ENCODE peak calls at places on chromosomes 7 and 10, in seven cellular contexts. W is WTC11, C is GM12878, V is HepG2, Q is HCT116, K is H1, X is K562. E is an unnamed sample.

GRCh38 chr10:87661861-87662785 is 2.4 kb downstream of the PAPSS2 start:
- DNase-seq in C (no peak), K (no peak), V (no peak), X (no peak), Q (no peak), W (no peak), E (no peak)

GRCh38 chr7:130673066-130673465 is 4.5 kb upstream of the COPG2 start:
- DNase-seq in W (no peak), X (no peak), K (no peak), C (no peak), Q (no peak), V (no peak), E (no peak)

GRCh38 chr10:103789141-103789540 is 66.2 kb downstream of the SH3PXD2A start:
- DNase-seq in Q (no peak), C (no peak), V (no peak), K (no peak), X (no peak), W (no peak), E (no peak)

GRCh38 chr10:121332829-121333765 is 265.1 kb downstream of the FGFR2 start:
- DNase-seq in K (no peak), X (no peak), W (no peak), V (no peak), Q (no peak), C (no peak), E (no peak)

GRCh38 chr7:81956520-81956919 is 186.7 kb upstream of the HGF start:
- DNase-seq in K (no peak), X (peak), V (peak), C (peak), Q (peak), W (no peak), E (peak)

GRCh38 chr7:8638076-8638475 is 204.7 kb downstream of the NXPH1 start:
- DNase-seq in V (no peak), W (no peak), X (no peak), C (no peak), Q (no peak), K (no peak), E (no peak)

GRCh38 chr7:35801392-35802101 is 690 bp downstream of the SEPTIN7 start:
- DNase-seq in C (no peak), W (peak), K (no peak), V (peak), Q (no peak), X (peak), E (peak)

GRCh38 chr10:14208231-14208630 is 122.5 kb downstream of the FRMD4A start:
- DNase-seq in X (no peak), C (no peak), W (no peak), K (no peak), Q (no peak), V (no peak), E (no peak)

GRCh38 chr7:25950488-25951413 is 201.2 kb upstream of the NFE2L3 start:
- DNase-seq in X (peak), W (peak), V (peak), K (peak), C (peak), Q (peak), E (peak)

GRCh38 chr7:36810476-36810875 is 86.2 kb upstream of the AOAH start:
- DNase-seq in K (no peak), C (no peak), V (no peak), W (no peak), Q (no peak), X (no peak), E (no peak)

GRCh38 chr7:93140582-93141191 is 7.5 kb downstream of the SAMD9L start:
- DNase-seq in V (no peak), Q (no peak), K (no peak), X (no peak), W (no peak), C (no peak), E (no peak)

GRCh38 chr7:79984210-79984609 is 150.4 kb upstream of the GNAI1 start:
- DNase-seq in W (no peak), C (no peak), X (no peak), Q (no peak), K (no peak), V (no peak), E (no peak)

GRCh38 chr10:114073787-114074186 is 30.1 kb downstream of the ADRB1 start:
- DNase-seq in Q (no peak), V (no peak), X (no peak), W (no peak), K (no peak), C (no peak), E (no peak)

GRCh38 chr10:114103286-114103685 is 59.6 kb downstream of the ADRB1 start:
- DNase-seq in X (no peak), C (peak), W (no peak), K (no peak), Q (peak), V (peak), E (peak)

GRCh38 chr10:31873724-31874123 is 54.9 kb downstream of the ARHGAP12 start:
- DNase-seq in V (no peak), K (no peak), X (no peak), C (no peak), Q (no peak), W (no peak), E (no peak)

GRCh38 chr10:32259551-32259950 is 87.4 kb downstream of the EPC1 start:
- DNase-seq in V (no peak), C (no peak), X (no peak), W (no peak), Q (no peak), K (no peak), E (no peak)

GRCh38 chr10:93165367-93165766 is 91.7 kb downstream of the CYP26A1 start:
- DNase-seq in K (no peak), C (no peak), W (no peak), V (no peak), X (no peak), Q (no peak), E (no peak)

GRCh38 chr7:132276986-132277716 is 299.1 kb downstream of the PLXNA4 start:
- DNase-seq in V (no peak), C (no peak), K (no peak), X (no peak), W (no peak), Q (no peak), E (no peak)

GRCh38 chr7:7292085-7292484 is 109.7 kb downstream of the C1GALT1 start:
- DNase-seq in Q (no peak), X (no peak), K (no peak), V (no peak), W (no peak), C (no peak), E (no peak)

GRCh38 chr10:49410365-49411074 is 14.6 kb upstream of the DRGX start:
- DNase-seq in X (no peak), C (no peak), W (no peak), V (no peak), K (no peak), Q (no peak), E (no peak)

GRCh38 chr7:28626629-28627262 is 214.4 kb downstream of the CREB5 start:
- DNase-seq in K (peak), V (peak), Q (peak), W (peak), X (peak), C (no peak), E (peak)

GRCh38 chr7:18520450-18521235 is 25.1 kb downstream of the HDAC9 start:
- DNase-seq in K (no peak), V (no peak), C (no peak), Q (no peak), X (no peak), W (no peak), E (no peak)

GRCh38 chr10:74987339-74988054 is 124.0 kb upstream of the SAMD8 start:
- DNase-seq in W (no peak), V (no peak), Q (no peak), X (no peak), C (no peak), K (no peak), E (no peak)

GRCh38 chr10:110725809-110726641 is 81.9 kb downstream of the RBM20 start:
- DNase-seq in W (no peak), C (no peak), X (no peak), V (no peak), K (no peak), Q (no peak), E (no peak)

GRCh38 chr10:34697366-34698247 is 117.5 kb downstream of the PARD3 start:
- DNase-seq in W (no peak), X (no peak), C (no peak), Q (no peak), K (no peak), V (no peak), E (no peak)

GRCh38 chr10:72034761-72035160 is 53.6 kb downstream of the SPOCK2 start:
- DNase-seq in Q (no peak), V (no peak), C (no peak), X (no peak), W (no peak), K (no peak), E (no peak)

GRCh38 chr7:828793-829561 is 3.3 kb upstream of the SUN1 start:
- DNase-seq in W (no peak), K (no peak), V (no peak), Q (no peak), C (no peak), X (no peak), E (no peak)

GRCh38 chr7:107408349-107408748 is 61.5 kb upstream of the GPR22 start:
- DNase-seq in C (no peak), X (no peak), W (no peak), Q (no peak), V (no peak), K (no peak), E (no peak)

GRCh38 chr10:60305394-60305892 is 84.2 kb downstream of the ANK3 start:
- DNase-seq in V (no peak), C (no peak), W (no peak), K (no peak), Q (no peak), X (peak), E (no peak)

GRCh38 chr7:134016223-134016941 is 110.8 kb upstream of the LRGUK start:
- DNase-seq in X (no peak), W (peak), Q (peak), V (peak), C (no peak), K (no peak), E (peak)

DNA sequence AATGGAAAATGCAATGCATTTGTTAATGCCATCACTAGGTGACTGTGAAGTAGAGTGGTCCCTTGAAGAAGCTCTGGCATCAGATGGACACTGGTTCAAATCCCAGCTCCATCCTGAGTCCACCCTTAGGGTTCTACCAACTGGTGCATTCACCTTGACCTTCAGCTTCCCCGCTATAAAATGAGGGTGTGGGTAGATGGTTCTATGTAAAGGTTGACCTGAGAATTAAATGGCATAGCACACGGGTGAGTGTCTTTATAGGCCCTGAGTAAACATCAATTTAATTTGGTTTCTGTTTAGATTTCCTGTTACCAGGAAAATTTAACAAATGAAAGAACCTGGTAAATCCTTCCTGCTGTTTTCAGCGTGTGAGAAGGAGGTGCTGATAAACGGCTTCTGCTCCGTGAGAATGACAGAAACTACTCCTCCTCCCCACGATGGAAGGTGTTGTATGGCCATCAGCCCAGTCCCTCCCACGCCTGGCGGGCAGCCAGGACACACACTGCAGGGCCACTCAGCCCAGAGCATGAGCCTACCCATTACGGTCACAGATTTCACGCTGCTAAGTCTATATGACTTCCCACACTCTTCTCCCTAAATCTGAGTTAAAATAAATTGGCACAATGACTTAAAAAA is 210.1 kb downstream of the TNS3 start:
- DNase-seq in W (no peak), K (no peak), C (no peak), Q (no peak), X (peak), V (no peak), E (peak)
- TF ChIP-seq SP1 in W (no peak), K (no peak), C (no peak), Q (no peak), X (no peak), V (no peak), E (no peak)

GRCh38 chr10:5529702-5530411 is 5.1 kb downstream of the CALML3 start:
- DNase-seq in V (no peak), K (no peak), C (no peak), W (no peak), Q (no peak), X (no peak), E (no peak)
- TF ChIP-seq SP1 in V (no peak), K (no peak), C (no peak), W (no peak), Q (no peak), X (no peak), E (no peak)

GRCh38 chr10:2604891-2605290 is 462.5 kb upstream of the PFKP start:
- DNase-seq in V (no peak), K (no peak), X (no peak), Q (no peak), W (no peak), C (no peak), E (no peak)
- TF ChIP-seq SP1 in V (no peak), K (no peak), X (no peak), Q (no peak), W (no peak), C (no peak), E (no peak)

GRCh38 chr10:94571528-94571927 is 25.9 kb downstream of the HELLS start:
- DNase-seq in V (no peak), W (no peak), Q (no peak), X (no peak), C (no peak), K (no peak), E (no peak)
- TF ChIP-seq SP1 in V (no peak), W (no peak), Q (no peak), X (no peak), C (no peak), K (no peak), E (no peak)

GRCh38 chr10:56605043-56605442 is 244.0 kb upstream of the ZWINT start:
- DNase-seq in K (no peak), C (no peak), W (peak), Q (no peak), X (no peak), V (no peak), E (no peak)
- TF ChIP-seq SP1 in K (no peak), C (no peak), W (no peak), Q (no peak), X (no peak), V (no peak), E (no peak)

E was measured in HEK293T.